ENCODE peak calls at places on chromosomes 11 and 22, in seven cellular contexts. M is HEK293T; H is cardiac muscle cell; X is central memory CD4-positive, alpha-beta T cell; T is activated CD4-positive, alpha-beta memory T cell treated with anti-CD3 and anti-CD28 coated beads for 36 hours; V is glutamatergic neuron; K is stimulated activated CD8-positive, alpha-beta memory T cell treated with anti-CD3 and anti-CD28 coated beads, Interleukin-4, amount 100 ng/mL, for 24 hours. I is an unnamed sample.
A peak's percentile ranks its signal among the peaks of the same experiment; 100 is the strongest.

GRCh38 chr11:16780698-16781550 is 42.5 kb downstream of the C11orf58 start:
- DNase-seq in M (no peak), H (no peak), X (no peak), T (no peak), V (no peak), K (no peak), I (no peak)

GRCh38 chr22:40020956-40021355 is 26.2 kb downstream of the FAM83F start:
- DNase-seq in M (no peak), H (no peak), X (no peak), T (no peak), V (no peak), K (no peak), I (no peak)

GRCh38 chr11:103587951-103588788 is 448.3 kb upstream of the DDI1 start:
- DNase-seq in M (no peak), H (no peak), X (no peak), T (no peak), V (no peak), K (no peak), I (no peak)

GRCh38 chr11:121416909-121417567 is 35.1 kb upstream of the SORL1 start:
- DNase-seq in M (no peak), H (no peak), X (peak; percentile 59), T (peak; percentile 81), V (no peak), K (no peak), I (peak; percentile 36)

GRCh38 chr11:6650980-6651379 is 4.6 kb downstream of the DCHS1 start:
- DNase-seq in M (no peak), H (no peak), X (no peak), T (peak; percentile 52), V (no peak), K (no peak), I (peak; percentile 38)

GRCh38 chr11:125990244-125990643 is 44.4 kb downstream of the VSIG10L2 start:
- DNase-seq in M (no peak), H (no peak), X (no peak), T (peak; percentile 47), V (no peak), K (no peak), I (no peak)

GRCh38 chr11:66328036-66328306 is 8.3 kb downstream of the RIN1 start:
- DNase-seq in M (no peak), H (no peak), X (peak; percentile 28), T (peak; percentile 41), V (no peak), K (no peak), I (no peak)

GRCh38 chr11:7688238-7688826 is 15.0 kb upstream of the CYB5R2 start:
- DNase-seq in M (peak; percentile 42), H (peak; percentile 55), X (no peak), T (no peak), V (no peak), K (no peak), I (no peak)

GRCh38 chr22:23781533-23781932 is 5.2 kb upstream of the SMARCB1 start:
- DNase-seq in M (no peak), H (no peak), X (no peak), T (no peak), V (no peak), K (no peak), I (no peak)

GRCh38 chr11:67303132-67303988 is at the start of gene SSH3:
- DNase-seq in M (peak; percentile 68), H (peak; percentile 80), X (no peak), T (peak; percentile 62), V (peak; percentile 54), K (no peak), I (no peak)

GRCh38 chr22:31179345-31179744 is 19.4 kb downstream of the RNF185 start:
- DNase-seq in M (no peak), H (no peak), X (no peak), T (peak; percentile 13), V (no peak), K (no peak), I (no peak)

GRCh38 chr11:72924568-72925190 is 110.5 kb downstream of the ATG16L2 start:
- DNase-seq in M (no peak), H (no peak), X (peak; percentile 18), T (no peak), V (no peak), K (no peak), I (no peak)

GRCh38 chr11:74932797-74933196 is 16.1 kb downstream of the XRRA1 start:
- DNase-seq in M (no peak), H (no peak), X (no peak), T (peak; percentile 29), V (no peak), K (no peak), I (no peak)

GRCh38 chr11:32440920-32441319 is 5.6 kb upstream of the WT1 start:
- DNase-seq in M (no peak), H (no peak), X (no peak), T (no peak), V (no peak), K (no peak), I (no peak)

I was measured in activated T-cell treated with anti-CD3 and anti-CD28 coated beads for 24 hours.